ENCODE peak calls at places on chromosomes 13 and 19, in seven cellular contexts. J, W, U, I, P, R and O are unnamed samples.

GRCh38 chr13:109761695-109762094 is 24.7 kb downstream of the IRS2 start:
- DNase-seq in J (no peak), W (no peak), U (no peak), I (no peak), P (no peak), R (no peak), O (no peak)

GRCh38 chr13:110916671-110917142 is 1.8 kb upstream of the ANKRD10 start:
- DNase-seq in J (no peak), W (no peak), U (no peak), I (peak; percentile 57), P (no peak), R (no peak), O (no peak)

GRCh38 chr13:85093808-85094207 is 705.4 kb downstream of the SLITRK6 start:
- DNase-seq in J (no peak), W (peak; percentile 20), U (no peak), I (no peak), P (no peak), R (no peak), O (no peak)

GRCh38 chr19:43731854-43732253 is 16.0 kb downstream of the IRGC start:
- DNase-seq in J (no peak), W (peak; percentile 95), U (no peak), I (no peak), P (no peak), R (no peak), O (no peak)

GRCh38 chr19:42409477-42409876 is 17.7 kb downstream of the LIPE start:
- DNase-seq in J (no peak), W (no peak), U (no peak), I (no peak), P (no peak), R (no peak), O (no peak)

GRCh38 chr13:79385694-79386093 is 20.4 kb downstream of the RBM26 start:
- DNase-seq in J (no peak), W (no peak), U (no peak), I (no peak), P (no peak), R (no peak), O (no peak)

GRCh38 chr19:4909897-4910593 is 744 bp downstream of the UHRF1 start:
- DNase-seq in J (peak; percentile 94), W (peak; percentile 69), U (peak; percentile 89), I (peak; percentile 67), P (peak; percentile 95), R (peak; percentile 97), O (peak; percentile 97)

GRCh38 chr19:311813-312261 is 20.6 kb upstream of the PLPP2 start:
- DNase-seq in J (no peak), W (no peak), U (no peak), I (no peak), P (peak; percentile 40), R (peak; percentile 75), O (peak; percentile 74)

GRCh38 chr13:110342474-110342873 is 35.4 kb downstream of the COL4A2 start:
- DNase-seq in J (no peak), W (no peak), U (no peak), I (no peak), P (no peak), R (no peak), O (no peak)

GRCh38 chr13:37479901-37480300 is 118.7 kb downstream of the POSTN start:
- DNase-seq in J (no peak), W (no peak), U (no peak), I (no peak), P (no peak), R (no peak), O (no peak)

GRCh38 chr19:56538254-56538760 is 441 bp upstream of the ZFP28 start:
- DNase-seq in J (peak; percentile 80), W (peak; percentile 77), U (peak; percentile 73), I (peak; percentile 76), P (peak; percentile 92), R (peak; percentile 97), O (peak; percentile 96)

GRCh38 chr13:71874490-71874889 is 7.5 kb upstream of the DACH1 start:
- DNase-seq in J (no peak), W (no peak), U (no peak), I (no peak), P (no peak), R (no peak), O (no peak)

GRCh38 chr13:88461272-88462009 is 790.3 kb downstream of the SLITRK5 start:
- DNase-seq in J (no peak), W (no peak), U (no peak), I (no peak), P (no peak), R (no peak), O (no peak)

GRCh38 chr19:58543826-58544590 is at the start of gene TRIM28:
- DNase-seq in J (no peak), W (peak; percentile 97), U (no peak), I (no peak), P (peak; percentile 99), R (peak; percentile 100), O (peak; percentile 100)

GRCh38 chr13:24842533-24843278 is 78.7 kb downstream of the RNF17 start:
- DNase-seq in J (no peak), W (no peak), U (no peak), I (no peak), P (no peak), R (no peak), O (no peak)

GRCh38 chr19:46718157-46718933 is 1.4 kb upstream of the PRKD2 start:
- DNase-seq in J (no peak), W (no peak), U (no peak), I (no peak), P (peak; percentile 80), R (no peak), O (peak; percentile 91)

GRCh38 chr19:1324792-1325567 is 39.3 kb downstream of the EFNA2 start:
- DNase-seq in J (peak; percentile 49), W (peak; percentile 72), U (no peak), I (no peak), P (no peak), R (peak; percentile 93), O (no peak)

GRCh38 chr13:20415288-20415644 is 110.4 kb downstream of the CRYL1 start:
- DNase-seq in J (no peak), W (no peak), U (no peak), I (no peak), P (no peak), R (peak; percentile 69), O (no peak)

GRCh38 chr19:48364564-48365363 is 597 bp downstream of the SYNGR4 start:
- DNase-seq in J (no peak), W (no peak), U (no peak), I (no peak), P (peak; percentile 59), R (no peak), O (peak; percentile 82)

GRCh38 chr19:29873024-29873800 is 61.4 kb downstream of the CCNE1 start:
- DNase-seq in J (peak; percentile 76), W (no peak), U (no peak), I (no peak), P (no peak), R (peak; percentile 90), O (peak; percentile 92)

GRCh38 chr19:40663712-40664692 is 26.4 kb downstream of the NUMBL start:
- DNase-seq in J (no peak), W (no peak), U (no peak), I (peak; percentile 56), P (no peak), R (no peak), O (peak; percentile 70)

GRCh38 chr13:67048084-67048792 is 181.9 kb downstream of the PCDH9 start:
- DNase-seq in J (no peak), W (peak; percentile 33), U (no peak), I (peak; percentile 71), P (no peak), R (no peak), O (no peak)

GRCh38 chr13:40383132-40383531 is 283.3 kb downstream of the FOXO1 start:
- DNase-seq in J (no peak), W (no peak), U (no peak), I (no peak), P (no peak), R (no peak), O (no peak)

GRCh38 chr13:80361883-80362327 is 21.0 kb upstream of the SPRY2 start:
- DNase-seq in J (no peak), W (no peak), U (no peak), I (no peak), P (no peak), R (no peak), O (no peak)

GRCh38 chr19:498591-498950 is 2.3 kb downstream of the MADCAM1 start:
- DNase-seq in J (no peak), W (no peak), U (no peak), I (no peak), P (no peak), R (no peak), O (no peak)

GRCh38 chr13:50744261-50744660 is 99.2 kb downstream of the DLEU7 start:
- DNase-seq in J (no peak), W (no peak), U (no peak), I (no peak), P (no peak), R (no peak), O (no peak)

GRCh38 chr13:22102237-22102636 is 431.4 kb downstream of the FGF9 start:
- DNase-seq in J (no peak), W (no peak), U (no peak), I (no peak), P (no peak), R (no peak), O (no peak)

GRCh38 chr19:45179063-45179847 is 671 bp downstream of the BLOC1S3 start:
- DNase-seq in J (no peak), W (no peak), U (no peak), I (no peak), P (peak; percentile 73), R (no peak), O (peak; percentile 91)

GRCh38 chr13:54029226-54029625 is 1000.6 kb downstream of the OLFM4 start:
- DNase-seq in J (no peak), W (no peak), U (no peak), I (peak; percentile 94), P (no peak), R (no peak), O (no peak)

GRCh38 chr13:51923983-51924539 is 62.3 kb downstream of the CCDC70 start:
- DNase-seq in J (no peak), W (no peak), U (no peak), I (no peak), P (no peak), R (no peak), O (no peak)

GRCh38 chr19:29528350-29528945 is 2.7 kb downstream of the VSTM2B start:
- DNase-seq in J (no peak), W (peak; percentile 13), U (no peak), I (peak; percentile 26), P (no peak), R (peak; percentile 89), O (peak; percentile 78)